ENCODE peak calls at places on chromosomes 11 and 22, in nine cellular contexts. X, P, G, K, Y, T, M, V and D are unnamed samples.

GRCh38 chr22:37095113-37095512 is 14.4 kb downstream of the TMPRSS6 start:
- DNase-seq in X (no peak), Y (no peak), T (no peak), G (no peak), K (no peak), M (no peak), P (no peak), V (no peak), D (no peak)

GRCh38 chr11:92556435-92556834 is 331.8 kb downstream of the FAT3 start:
- DNase-seq in G (no peak), P (no peak), Y (peak), K (peak), M (peak), V (no peak), T (peak), X (no peak), D (peak)

GRCh38 chr11:120098503-120099054 is 39.3 kb downstream of the TRIM29 start:
- DNase-seq in M (no peak), T (no peak), V (no peak), K (no peak), X (no peak), Y (no peak), G (no peak), P (no peak), D (no peak)

GRCh38 chr11:20125927-20126326 is 34.3 kb downstream of the DBX1 start:
- DNase-seq in Y (no peak), X (no peak), K (no peak), M (peak), G (no peak), T (peak), P (no peak), V (no peak), D (no peak)

GRCh38 chr22:38907767-38908166 is 35.8 kb upstream of the CBX6 start:
- DNase-seq in G (no peak), K (no peak), T (no peak), V (no peak), X (no peak), P (no peak), Y (no peak), M (no peak), D (no peak)

GRCh38 chr11:45431301-45432018 is 145.3 kb upstream of the SYT13 start:
- DNase-seq in P (no peak), V (no peak), K (no peak), M (no peak), Y (no peak), T (no peak), G (no peak), X (no peak), D (no peak)

GRCh38 chr11:125073616-125074483 is 10.7 kb downstream of the SLC37A2 start:
- DNase-seq in X (no peak), M (no peak), K (no peak), Y (no peak), G (no peak), T (no peak), V (no peak), P (no peak), D (no peak)

GRCh38 chr22:38317995-38318715 is 922 bp upstream of the CSNK1E start:
- DNase-seq in P (no peak), T (peak), V (peak), K (peak), X (peak), Y (peak), M (peak), G (peak), D (no peak)

GRCh38 chr22:44298331-44299087 is 14.2 kb downstream of the SHISAL1 start:
- DNase-seq in T (no peak), G (no peak), M (no peak), X (no peak), Y (no peak), K (no peak), P (no peak), V (no peak), D (peak)

GRCh38 chr22:38107692-38108515 is 2.6 kb downstream of the BAIAP2L2 start:
- DNase-seq in Y (no peak), K (no peak), X (no peak), P (no peak), T (peak), M (no peak), G (peak), V (peak), D (no peak)

GRCh38 chr22:46099740-46100139 is 50.6 kb upstream of the PPARA start:
- DNase-seq in G (no peak), X (no peak), Y (no peak), P (no peak), V (no peak), T (no peak), M (no peak), K (no peak), D (no peak)

GRCh38 chr22:46102159-46102558 is 48.2 kb upstream of the PPARA start:
- DNase-seq in Y (no peak), T (no peak), V (no peak), G (no peak), K (no peak), M (no peak), P (no peak), X (no peak), D (no peak)

GRCh38 chr22:46102752-46103151 is 47.6 kb upstream of the PPARA start:
- DNase-seq in X (no peak), P (no peak), V (no peak), M (no peak), T (no peak), G (peak), K (no peak), Y (no peak), D (no peak)

GRCh38 chr22:46098525-46099475 is 51.5 kb upstream of the PPARA start:
- DNase-seq in K (no peak), P (no peak), T (no peak), M (no peak), X (no peak), V (no peak), G (no peak), Y (no peak), D (no peak)

DNA sequence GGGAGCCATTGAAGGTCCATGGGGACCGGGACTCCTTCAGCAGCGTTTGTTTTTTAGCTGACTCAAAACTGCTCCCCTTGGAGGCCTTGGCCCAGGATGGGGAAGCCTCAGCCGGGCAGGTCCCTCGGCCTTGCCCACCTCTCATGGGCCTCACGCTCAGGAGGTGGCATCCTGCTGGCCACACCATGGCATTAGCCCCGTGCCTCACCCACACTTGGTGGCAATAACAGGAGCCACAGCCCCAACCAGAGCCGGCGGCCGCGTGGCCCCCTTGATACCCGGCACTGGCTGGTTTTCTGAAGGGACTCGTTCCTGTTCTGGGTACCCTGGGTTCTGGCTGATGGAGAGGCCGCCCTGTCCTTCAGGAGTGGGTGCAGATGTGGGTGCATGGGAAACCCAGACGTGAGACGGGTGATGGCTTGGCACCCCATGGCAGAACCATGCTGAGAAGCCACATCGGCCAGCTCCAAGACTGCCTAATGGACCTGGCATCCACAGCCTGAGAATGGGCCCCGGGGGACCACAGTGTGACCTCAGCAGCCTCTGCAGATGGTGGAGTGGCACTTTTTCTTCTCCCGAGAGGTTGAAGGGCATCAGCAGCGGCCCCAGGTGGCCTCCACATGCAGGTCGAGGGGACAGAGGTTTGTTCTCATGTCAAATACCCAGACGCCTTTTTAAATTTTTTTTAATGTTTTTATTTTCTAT is 49.8 kb upstream of the PPARA start:
- DNase-seq in T (no peak), M (no peak), X (no peak), P (no peak), V (no peak), G (no peak), K (no peak), Y (no peak), D (no peak)
- TF ChIP-seq CTCF in T (no peak), M (no peak), X (no peak), P (no peak), V (no peak), G (no peak), K (no peak), Y (no peak), D (no peak)

GRCh38 chr22:32123657-32124056 is 35.4 kb downstream of the C22orf42 start:
- DNase-seq in K (no peak), Y (no peak), P (no peak), M (no peak), V (no peak), T (peak), G (no peak), X (no peak), D (peak)
- TF ChIP-seq CTCF in K (peak), Y (no peak), P (no peak), M (no peak), V (no peak), T (peak), G (no peak), X (no peak), D (no peak)

GRCh38 chr11:133968300-133968699 is 11.5 kb upstream of the IGSF9B start:
- DNase-seq in T (no peak), M (no peak), V (no peak), G (no peak), P (no peak), Y (no peak), X (peak), K (peak), D (peak)

GRCh38 chr11:133969072-133969471 is 12.3 kb upstream of the IGSF9B start:
- DNase-seq in T (no peak), G (no peak), V (no peak), M (no peak), X (no peak), K (no peak), P (no peak), Y (no peak), D (no peak)

GRCh38 chr11:133966147-133966546 is 9.4 kb upstream of the IGSF9B start:
- DNase-seq in M (no peak), V (no peak), X (no peak), P (no peak), G (no peak), Y (no peak), K (no peak), T (no peak), D (no peak)

GRCh38 chr11:133966924-133967598 is 10.3 kb upstream of the IGSF9B start:
- DNase-seq in P (peak), Y (peak), G (peak), M (no peak), V (no peak), K (peak), X (no peak), T (peak), D (peak)

GRCh38 chr11:133967599-133968238 is 11.0 kb upstream of the IGSF9B start:
- DNase-seq in M (no peak), G (no peak), X (no peak), K (no peak), T (no peak), V (no peak), Y (no peak), P (no peak), D (no peak)
- TF ChIP-seq CTCF in M (no peak), G (no peak), X (no peak), K (no peak), T (no peak), V (no peak), Y (no peak), P (no peak), D (no peak)

DNA sequence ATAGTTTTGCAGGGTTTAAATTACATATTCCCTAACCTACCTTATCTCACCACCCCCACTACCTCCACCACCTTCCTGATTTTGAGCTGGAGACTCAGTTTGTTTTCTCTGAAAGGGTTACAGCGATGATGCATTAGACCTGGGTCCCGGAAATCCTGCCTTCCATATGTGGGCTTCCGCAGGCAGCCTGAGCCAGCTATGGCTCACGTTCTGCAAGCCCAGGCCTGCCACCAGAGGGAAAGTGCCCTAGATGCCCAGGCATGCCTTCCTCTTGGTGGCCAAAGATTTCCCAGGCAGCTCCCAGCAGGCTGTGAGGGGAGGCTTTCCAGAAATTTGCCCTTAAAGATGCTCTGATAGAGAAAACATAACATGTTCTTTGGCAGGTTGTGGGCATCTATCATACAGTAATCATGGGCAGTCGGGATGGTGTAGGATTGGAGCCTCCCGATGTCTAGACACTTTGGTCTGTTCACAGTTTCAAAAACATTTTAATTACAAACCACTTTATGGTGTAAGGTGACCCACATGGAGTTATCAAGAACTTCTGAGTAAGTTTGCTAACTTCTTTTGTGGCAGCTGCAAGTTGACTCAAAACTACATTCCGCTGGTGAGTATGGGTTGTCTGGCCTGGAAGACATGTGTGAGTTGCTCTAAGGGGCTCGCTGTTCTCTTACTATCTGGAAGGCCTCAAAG is 79.3 kb downstream of the MICAL2 start:
- DNase-seq in X (no peak), Y (no peak), V (no peak), T (no peak), G (no peak), K (no peak), P (no peak), M (no peak), D (no peak)
- TF ChIP-seq CTCF in X (no peak), Y (no peak), V (no peak), T (no peak), G (no peak), K (no peak), P (no peak), M (no peak), D (no peak)

DNA sequence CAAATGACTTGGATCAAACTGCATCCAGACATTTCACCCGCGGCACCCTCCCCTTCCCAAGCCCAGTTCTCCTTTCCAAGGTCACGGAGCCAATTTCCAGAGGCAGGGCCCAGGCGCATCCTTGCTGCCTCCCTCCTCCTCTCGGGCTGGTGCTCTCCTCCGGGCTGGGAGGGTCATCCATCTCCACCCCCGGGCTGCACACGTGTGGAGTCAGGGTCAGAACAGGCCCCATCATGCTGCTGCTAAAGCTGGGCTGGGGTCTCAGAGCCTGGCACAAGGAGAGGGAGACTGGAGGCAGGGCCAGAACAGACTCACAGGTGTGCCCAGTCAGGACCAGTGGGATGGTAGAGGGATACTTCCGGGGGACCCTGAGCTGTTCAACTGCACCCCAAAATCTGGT is 14.0 kb downstream of the RSPH14 start:
- DNase-seq in T (no peak), M (no peak), P (no peak), Y (no peak), G (no peak), X (no peak), K (no peak), V (no peak), D (no peak)
- TF ChIP-seq CTCF in T (no peak), M (no peak), P (no peak), Y (no peak), G (no peak), X (no peak), K (no peak), V (no peak), D (no peak)

DNA sequence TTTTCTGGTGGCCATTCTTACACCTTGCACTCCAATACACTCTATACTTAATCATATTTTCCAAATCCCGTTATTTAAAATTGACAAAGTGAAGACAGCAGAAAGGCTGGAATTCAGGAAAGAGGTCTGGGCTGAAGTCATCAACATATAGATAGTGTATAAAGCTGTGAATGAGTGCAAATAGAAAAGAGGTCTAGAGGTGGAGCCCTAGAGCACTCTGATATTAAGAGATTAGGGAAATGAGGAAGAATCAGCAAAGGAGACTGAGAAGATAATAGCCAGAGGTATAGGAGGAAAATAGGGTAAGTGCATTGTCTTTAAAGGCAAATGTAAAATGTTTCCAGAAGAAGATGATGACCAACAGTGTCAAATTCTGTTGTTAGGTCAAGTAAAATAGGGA is 7.9 kb downstream of the CTR9 start:
- DNase-seq in G (no peak), M (no peak), X (no peak), T (no peak), K (no peak), Y (peak), V (no peak), P (no peak), D (no peak)
- TF ChIP-seq CTCF in G (no peak), M (peak), X (no peak), T (peak), K (no peak), Y (no peak), V (no peak), P (no peak), D (no peak)